ENCODE peak calls at places on chromosomes 4 and X, in eight cellular contexts. J is lung; Y is fibroblast of lung; I is psoas muscle; E is CD8-positive, alpha-beta T cell; Z is PC-9; T is stomach; U is right lobe of liver. L is an unnamed sample. For H3K27me3 and H3K36me3, the result is how much of the 10 kb centered on the place peaks cover.

GRCh38 chr4:143559757-143560147 is 46.2 kb downstream of the SMARCA5 start:
- DNase-seq in I (no peak), J (no peak), Y (no peak), T (no peak), E (no peak), Z (no peak), U (no peak), L (no peak)

GRCh38 chr4:138952405-138952804 is 63.2 kb upstream of the NOCT start:
- DNase-seq in U (no peak), T (no peak), Z (no peak), I (no peak), J (no peak), E (no peak), Y (peak), L (no peak)

GRCh38 chr4:6308890-6309643 is 39.4 kb downstream of the WFS1 start:
- DNase-seq in I (no peak), E (peak), Y (peak), T (peak), U (no peak), J (no peak), Z (no peak), L (no peak)

GRCh38 chr4:13963601-13964000 is 336.1 kb upstream of the BOD1L1 start:
- DNase-seq in T (no peak), Z (no peak), J (no peak), U (no peak), I (no peak), Y (peak), E (no peak), L (no peak)

GRCh38 chr4:159105761-159106243 is 2.9 kb downstream of the RAPGEF2 start:
- DNase-seq in Y (peak), U (no peak), I (no peak), E (no peak), T (no peak), J (no peak), Z (peak), L (no peak)

GRCh38 chr4:31983677-31984076 is 1263.5 kb downstream of the PCDH7 start:
- DNase-seq in I (no peak), T (no peak), Z (no peak), E (no peak), Y (no peak), J (no peak), U (no peak), L (no peak)

GRCh38 chr4:40199179-40199670 is 2.4 kb downstream of the RHOH start:
- DNase-seq in E (no peak), Z (no peak), Y (no peak), I (no peak), U (no peak), J (no peak), T (no peak), L (no peak)

GRCh38 chr4:148735432-148736155 is 293.4 kb upstream of the NR3C2 start:
- DNase-seq in J (no peak), Y (no peak), Z (no peak), I (no peak), E (no peak), T (no peak), U (no peak), L (no peak)

GRCh38 chr4:41058426-41058825 is 155.9 kb downstream of the APBB2 start:
- DNase-seq in T (no peak), Y (peak), E (no peak), U (no peak), I (no peak), J (no peak), Z (no peak), L (no peak)

GRCh38 chr4:145842224-145842887 is 96.3 kb downstream of the ZNF827 start:
- DNase-seq in J (no peak), Y (peak), T (no peak), Z (no peak), I (no peak), E (no peak), U (no peak), L (no peak)

GRCh38 chrX:10567136-10567535 is 53.2 kb downstream of the MID1 start:
- DNase-seq in T (no peak), U (no peak), Z (no peak), E (no peak), Y (no peak), J (no peak), I (no peak), L (no peak)

GRCh38 chrX:69398881-69399280 is 105.2 kb upstream of the NALF2 start:
- DNase-seq in U (no peak), I (no peak), Y (no peak), Z (no peak), E (no peak), T (no peak), J (no peak), L (no peak)

GRCh38 chr4:153276966-153277365 is 67.5 kb upstream of the MND1 start:
- DNase-seq in U (no peak), E (no peak), Z (no peak), J (no peak), Y (no peak), I (no peak), T (peak), L (no peak)

GRCh38 chr4:4871267-4872147 is 12.0 kb downstream of the MSX1 start:
- DNase-seq in Z (no peak), J (no peak), I (no peak), U (no peak), T (no peak), Y (no peak), E (no peak), L (no peak)

GRCh38 chr4:56217383-56217890 is 169.9 kb downstream of the AASDH start:
- DNase-seq in U (no peak), E (no peak), J (no peak), Z (no peak), Y (no peak), I (no peak), T (no peak), L (no peak)

GRCh38 chrX:32524385-32524784 is 687.0 kb downstream of the DMD start:
- DNase-seq in T (no peak), U (no peak), Z (no peak), I (no peak), J (no peak), E (no peak), Y (no peak), L (no peak)

GRCh38 chr4:118942465-118942864 is 53.8 kb downstream of the SYNPO2 start:
- DNase-seq in Y (no peak), E (no peak), U (no peak), T (no peak), I (no peak), J (no peak), Z (peak), L (no peak)

GRCh38 chr4:129839687-129840086 is 743.7 kb downstream of the C4orf33 start:
- DNase-seq in Y (peak), U (no peak), J (no peak), Z (no peak), T (no peak), I (no peak), E (no peak), L (no peak)

GRCh38 chrX:121496966-121497365 is 449.6 kb downstream of the GLUD2 start:
- DNase-seq in Z (no peak), E (no peak), J (no peak), Y (peak), U (no peak), T (no peak), I (no peak), L (no peak)

GRCh38 chr4:23934915-23935314 is 45.1 kb upstream of the PPARGC1A start:
- DNase-seq in Y (peak), J (peak), U (peak), I (peak), T (peak), E (no peak), Z (no peak), L (peak)

GRCh38 chrX:135923353-135923752 is 29.8 kb downstream of the SAGE1 start:
- DNase-seq in Y (no peak), U (no peak), J (no peak), E (no peak), Z (no peak), T (no peak), I (no peak), L (no peak)

GRCh38 chrX:136386821-136387220 is 86.1 kb downstream of the ADGRG4 start:
- DNase-seq in Z (no peak), U (no peak), J (no peak), Y (no peak), E (no peak), I (no peak), T (no peak), L (no peak)

GRCh38 chrX:94329182-94329581 is 655.2 kb downstream of the FAM133A start:
- DNase-seq in J (no peak), E (no peak), Y (no peak), T (no peak), U (no peak), I (no peak), Z (no peak), L (no peak)

GRCh38 chr4:55545133-55545532 is 1.6 kb downstream of the CLOCK start:
- DNase-seq in Z (peak), T (no peak), Y (peak), J (no peak), U (no peak), I (no peak), E (no peak), L (no peak)

GRCh38 chrX:112818114-112819012 is 22.3 kb downstream of the AMOT start:
- DNase-seq in T (no peak), I (no peak), E (no peak), Z (no peak), Y (no peak), J (no peak), U (no peak), L (no peak)

GRCh38 chr4:120524237-120524636 is 398.3 kb downstream of the PRDM5 start:
- DNase-seq in J (no peak), U (no peak), Y (no peak), E (no peak), Z (no peak), I (no peak), T (no peak), L (no peak)

GRCh38 chrX:44944894-44945293 is 71.9 kb downstream of the KDM6A start:
- DNase-seq in Y (no peak), E (no peak), Z (no peak), J (no peak), T (no peak), I (no peak), U (no peak), L (no peak)

GRCh38 chr4:6991771-6992557 is 51.2 kb upstream of the TADA2B start:
- DNase-seq in T (peak), J (no peak), E (no peak), Z (peak), Y (peak), I (no peak), U (no peak), L (peak)

GRCh38 chrX:148658115-148658725 is 157.8 kb downstream of the AFF2 start:
- DNase-seq in U (no peak), I (no peak), T (no peak), J (no peak), E (no peak), Z (no peak), Y (peak), L (no peak)

GRCh38 chr4:112735474-112735951 is 98.6 kb downstream of the LARP7 start:
- DNase-seq in Z (peak), E (no peak), Y (no peak), I (no peak), J (no peak), U (no peak), T (no peak), L (no peak)

GRCh38 chrX:154373340-154374306 is 811 bp downstream of the FLNA start:
- DNase-seq in Y (peak), U (no peak), T (peak), I (peak), Z (peak), E (no peak), J (peak), L (peak)

GRCh38 chrX:102849396-102849795 is 87.7 kb upstream of the RAB40AL start:
- DNase-seq in Y (no peak), Z (no peak), T (no peak), I (no peak), E (no peak), U (no peak), J (no peak), L (no peak)

GRCh38 chrX:152418025-152418424 is 33.1 kb downstream of the GABRA3 start:
- DNase-seq in T (no peak), U (no peak), Z (no peak), I (no peak), Y (no peak), J (no peak), E (no peak), L (no peak)

DNA sequence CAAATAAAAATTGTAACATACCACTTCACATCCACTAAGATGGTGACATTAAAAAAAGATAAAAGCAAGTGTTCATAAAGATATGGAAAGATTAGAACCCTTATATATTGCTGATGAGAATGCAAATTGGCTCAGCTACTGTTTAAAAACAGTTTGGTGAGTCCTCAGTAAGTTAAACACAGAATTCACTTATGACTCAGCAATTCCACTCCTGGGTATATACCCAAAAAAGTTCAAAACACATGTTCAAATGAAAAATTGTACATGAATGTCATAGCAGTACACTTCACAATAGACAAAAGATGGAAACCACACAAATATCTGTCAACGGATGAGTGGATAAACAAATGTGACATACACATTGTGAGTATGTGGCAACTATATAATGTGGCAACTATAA is 39.0 kb downstream of the GABRA3 start:
- DNase-seq in Z (no peak), U (no peak), Y (peak), I (no peak), J (no peak), E (no peak), T (no peak), L (no peak)
- H3K27me3 ChIP-seq in Z (under half), U (under half), Y (under half), I (under half), J (under half), E (under half), T (under half), L (under half)

DNA sequence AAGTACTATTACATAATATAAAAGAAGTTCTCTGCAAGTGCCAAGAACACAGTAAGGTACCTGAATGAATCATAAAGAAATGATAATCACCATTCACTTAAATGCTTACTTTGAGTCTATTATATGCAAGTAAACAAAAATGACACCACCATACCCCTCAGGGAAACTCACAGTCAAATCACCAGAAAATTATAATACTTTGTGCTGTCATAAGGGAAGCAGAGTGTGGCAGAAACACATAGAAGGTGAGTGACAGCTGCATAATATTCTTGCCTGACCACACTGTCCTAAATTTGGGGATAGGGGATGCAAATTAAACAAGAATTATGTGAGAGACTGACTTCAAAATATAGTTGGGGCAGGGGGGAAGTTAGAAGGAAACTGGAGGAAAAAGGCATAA is 12.9 kb downstream of the CCNI start:
- DNase-seq in E (no peak), J (no peak), Y (no peak), I (no peak), T (no peak), Z (no peak), U (no peak), L (no peak)
- H3K36me3 ChIP-seq in E (under half), J (under half), Y (under half), I (under half), T (half or more), Z (under half), U (under half), L (under half)

GRCh38 chr4:87560802-87561201 is 31.6 kb upstream of the SPARCL1 start:
- DNase-seq in T (no peak), U (no peak), Z (no peak), E (no peak), J (no peak), Y (no peak), I (no peak), L (no peak)
- H3K27me3 ChIP-seq in T (under half), U (under half), Z (under half), E (under half), J (under half), Y (under half), I (under half), L (under half)

GRCh38 chr4:128282516-128282915 is 5.1 kb downstream of the PGRMC2 start:
- DNase-seq in E (no peak), T (no peak), J (no peak), I (no peak), Z (no peak), U (no peak), Y (no peak), L (no peak)
- H3K36me3 ChIP-seq in E (under half), T (under half), J (under half), I (under half), Z (under half), U (under half), Y (under half), L (under half)

DNA sequence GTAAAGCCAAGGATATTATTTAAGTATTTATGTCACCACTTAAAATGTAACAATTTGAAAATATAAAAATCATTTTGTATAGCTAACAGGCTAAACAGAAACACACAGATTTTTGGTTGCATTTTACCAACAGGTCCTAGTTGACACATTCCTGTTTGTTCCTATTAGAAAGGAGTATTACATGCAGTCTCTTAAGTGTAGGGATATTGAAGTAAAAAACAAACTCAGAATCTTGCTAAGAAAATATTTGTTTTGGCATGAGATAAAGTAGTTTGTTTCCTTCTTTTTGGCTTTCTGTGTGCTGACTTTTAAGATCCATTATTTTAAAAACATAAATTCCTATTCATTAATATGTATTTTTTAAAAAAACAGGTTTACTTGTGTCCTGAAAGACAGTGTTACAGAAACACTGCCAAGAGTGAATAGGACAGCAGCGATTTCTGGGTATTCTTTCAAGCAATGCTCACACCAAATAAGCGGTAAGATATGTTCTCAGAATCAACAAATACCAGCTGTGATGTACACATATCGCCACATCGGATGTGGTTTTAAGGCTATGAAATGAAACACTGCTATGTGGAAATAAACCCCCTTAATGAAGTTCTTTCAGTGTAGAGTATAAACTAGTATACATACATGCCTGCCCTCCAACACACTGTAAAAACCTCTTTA is 6.8 kb downstream of the F11 start:
- DNase-seq in Y (no peak), I (no peak), Z (no peak), E (no peak), T (no peak), J (no peak), U (no peak), L (no peak)
- H3K27me3 ChIP-seq in Y (under half), I (under half), Z (under half), E (under half), T (under half), J (under half), U (under half), L (under half)

GRCh38 chr4:2927016-2927695 is 36.0 kb downstream of the NOP14 start:
- DNase-seq in I (peak), Z (no peak), T (peak), Y (no peak), U (peak), E (no peak), J (no peak), L (no peak)

GRCh38 chr4:2927696-2928075 is 35.5 kb downstream of the NOP14 start:
- DNase-seq in J (no peak), Y (no peak), T (no peak), U (peak), I (peak), Z (no peak), E (no peak), L (no peak)

GRCh38 chr4:2925496-2925895 is 37.7 kb downstream of the NOP14 start:
- DNase-seq in Z (no peak), U (peak), J (no peak), I (no peak), T (no peak), Y (no peak), E (no peak), L (no peak)

GRCh38 chr4:2924765-2925301 is 38.4 kb downstream of the NOP14 start:
- DNase-seq in Y (no peak), E (no peak), T (peak), Z (no peak), J (no peak), U (peak), I (peak), L (no peak)

DNA sequence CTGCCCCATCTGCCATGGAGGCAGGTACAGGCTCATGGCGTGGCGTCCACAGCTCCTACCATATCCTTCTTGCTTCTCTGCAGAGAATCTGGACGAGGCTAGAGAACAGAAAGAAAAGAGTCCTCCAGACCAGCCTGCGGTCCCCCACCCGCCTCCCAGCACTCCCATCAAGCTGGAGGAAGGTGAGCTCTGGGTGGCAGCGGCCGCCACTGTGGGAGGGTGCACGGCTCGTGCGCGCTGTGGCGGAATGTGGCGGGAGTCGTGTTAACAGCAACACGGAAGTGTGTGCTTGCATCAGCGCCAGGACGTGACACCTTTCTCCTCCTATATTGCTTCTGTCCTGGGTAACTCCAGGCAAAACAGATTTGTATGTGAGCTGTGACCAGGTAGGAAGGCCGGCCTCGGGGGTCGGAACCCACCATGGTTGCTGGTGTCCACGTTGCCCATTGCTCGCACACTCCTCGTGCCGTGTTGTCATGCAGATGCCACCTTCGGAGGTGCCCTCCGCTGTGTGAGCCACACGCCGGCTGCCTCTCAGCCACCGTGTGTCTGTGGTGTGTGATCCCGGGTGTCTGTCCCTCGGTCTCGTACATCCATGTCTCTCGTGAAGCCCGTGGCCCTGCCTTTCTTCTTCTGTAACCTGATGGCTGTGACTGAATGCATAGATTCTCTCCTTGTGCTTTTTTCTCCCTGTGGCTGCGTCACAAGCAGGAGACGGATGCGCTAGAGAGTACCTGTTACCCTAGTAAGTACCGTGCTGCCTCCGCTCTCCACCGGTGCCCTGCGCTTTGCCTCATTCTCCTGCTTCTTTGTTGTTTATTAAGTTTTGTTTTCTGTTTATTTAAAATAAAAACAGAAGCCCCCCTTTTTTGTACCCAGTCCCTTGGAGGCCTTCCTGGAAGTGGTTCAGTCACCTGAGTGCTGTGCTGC is 37.0 kb downstream of the NOP14 start:
- DNase-seq in E (no peak), U (peak), Z (no peak), T (peak), J (no peak), Y (no peak), I (peak), L (no peak)
- H3K36me3 ChIP-seq in E (under half), U (under half), Z (under half), T (half or more), J (under half), Y (under half), I (under half), L (under half)

GRCh38 chr4:92237559-92237958 is 66.2 kb upstream of the GRID2 start:
- DNase-seq in Z (no peak), E (no peak), I (no peak), U (no peak), T (no peak), J (no peak), Y (no peak), L (no peak)
- H3K27me3 ChIP-seq in Z (under half), E (under half), I (under half), U (under half), T (under half), J (under half), Y (under half), L (under half)

L was measured in BJ.